ENCODE peak calls at places on chromosomes 12 and 14, in six cellular contexts. D, V, H, M, I and X are unnamed samples.

GRCh38 chr12:101696477-101697196 is 803 bp upstream of the CHPT1 start:
- DNase-seq in V (peak; percentile 44), M (no peak), I (no peak), H (peak; percentile 62), D (no peak), X (peak; percentile 11)

GRCh38 chr14:63212776-63213500 is 8.7 kb downstream of the RHOJ start:
- DNase-seq in I (no peak), V (no peak), M (no peak), D (no peak), H (no peak), X (no peak)

GRCh38 chr12:73598626-73599025 is 939.0 kb upstream of the ATXN7L3B start:
- DNase-seq in D (no peak), I (no peak), V (no peak), H (no peak), M (no peak), X (no peak)

GRCh38 chr14:104329793-104330192 is 191.4 kb downstream of the KIF26A start:
- DNase-seq in I (no peak), V (no peak), D (no peak), M (no peak), H (no peak), X (no peak)

GRCh38 chr12:62834971-62835547 is 99.9 kb downstream of the PPM1H start:
- DNase-seq in D (no peak), V (no peak), I (no peak), M (no peak), H (no peak), X (no peak)

GRCh38 chr14:54230645-54231044 is 166.2 kb upstream of the CDKN3 start:
- DNase-seq in M (no peak), D (no peak), I (no peak), H (no peak), V (no peak), X (no peak)

GRCh38 chr12:120642806-120643205 is 2.4 kb downstream of the CABP1 start:
- DNase-seq in H (no peak), I (no peak), D (no peak), M (no peak), V (no peak), X (no peak)

GRCh38 chr12:51012570-51013236 is 13.5 kb downstream of the SLC11A2 start:
- DNase-seq in M (no peak), H (no peak), D (no peak), I (no peak), V (peak; percentile 25), X (no peak)

GRCh38 chr12:76611533-76611932 is 52.0 kb upstream of the OSBPL8 start:
- DNase-seq in H (no peak), M (no peak), V (no peak), D (no peak), I (no peak), X (no peak)

GRCh38 chr12:124727244-124727673 is 136.4 kb downstream of the SCARB1 start:
- DNase-seq in H (no peak), V (peak; percentile 84), I (no peak), M (no peak), D (no peak), X (peak; percentile 48)

GRCh38 chr12:111405856-111406473 is at the start of gene SH2B3:
- DNase-seq in I (no peak), V (no peak), D (peak; percentile 73), H (no peak), M (no peak), X (no peak)

GRCh38 chr12:124087251-124088141 is 114.5 kb downstream of the ZNF664 start:
- DNase-seq in D (peak; percentile 45), V (no peak), I (no peak), H (no peak), M (no peak), X (no peak)

GRCh38 chr14:76541594-76542219 is 165.8 kb downstream of the ESRRB start:
- DNase-seq in V (no peak), I (no peak), M (no peak), D (peak; percentile 53), H (no peak), X (no peak)

GRCh38 chr12:16350682-16351081 is 3.2 kb downstream of the MGST1 start:
- DNase-seq in H (no peak), D (no peak), I (no peak), V (no peak), M (no peak), X (no peak)